ENCODE peak calls at places on chromosomes 6 and 20, in seven cellular contexts. D, T, I, X, S, H and U are unnamed samples.

GRCh38 chr20:31606928-31607639 is 2.0 kb downstream of the ID1 start:
- DNase-seq in D (peak), T (peak), I (peak), X (no peak), S (peak), H (no peak), U (peak)

GRCh38 chr6:130958468-130958867 is 104.6 kb downstream of the EPB41L2 start:
- DNase-seq in D (no peak), T (no peak), I (peak), X (no peak), S (no peak), H (no peak), U (no peak)

GRCh38 chr20:15419856-15420255 is 1082.4 kb upstream of the FLRT3 start:
- DNase-seq in D (no peak), T (no peak), I (no peak), X (no peak), S (no peak), H (no peak), U (no peak)

GRCh38 chr6:71194730-71195129 is 93.9 kb upstream of the OGFRL1 start:
- DNase-seq in D (no peak), T (peak), I (peak), X (no peak), S (no peak), H (no peak), U (peak)

GRCh38 chr6:26022166-26022510 is 59.5 kb downstream of the TRIM38 start:
- DNase-seq in D (peak), T (peak), I (peak), X (peak), S (peak), H (no peak), U (peak)

GRCh38 chr6:85482206-85483040 is 32.5 kb downstream of the NT5E start:
- DNase-seq in D (no peak), T (peak), I (peak), X (no peak), S (no peak), H (no peak), U (peak)

GRCh38 chr20:45085867-45086266 is 15.1 kb downstream of the KCNS1 start:
- DNase-seq in D (no peak), T (no peak), I (no peak), X (no peak), S (no peak), H (no peak), U (no peak)

GRCh38 chr6:3962897-3963296 is 113.7 kb downstream of the FAM50B start:
- DNase-seq in D (no peak), T (peak), I (no peak), X (no peak), S (no peak), H (no peak), U (no peak)

GRCh38 chr20:48066256-48066655 is 281.0 kb upstream of the SULF2 start:
- DNase-seq in D (no peak), T (peak), I (peak), X (no peak), S (no peak), H (no peak), U (peak)

GRCh38 chr20:48717959-48718223 is 109.9 kb downstream of the PREX1 start:
- DNase-seq in D (no peak), T (no peak), I (no peak), X (no peak), S (no peak), H (no peak), U (no peak)

GRCh38 chr6:140253096-140253495 is 878.6 kb upstream of the CITED2 start:
- DNase-seq in D (no peak), T (peak), I (peak), X (no peak), S (no peak), H (no peak), U (peak)

GRCh38 chr6:34248198-34248726 is 544 bp downstream of the SMIM29 start:
- DNase-seq in D (peak), T (peak), I (peak), X (no peak), S (no peak), H (no peak), U (peak)

GRCh38 chr6:128064540-128064895 is 163.7 kb upstream of the THEMIS start:
- DNase-seq in D (no peak), T (no peak), I (no peak), X (no peak), S (no peak), H (no peak), U (no peak)

GRCh38 chr20:34328928-34329677 is 25.9 kb upstream of the AHCY start:
- DNase-seq in D (no peak), T (no peak), I (no peak), X (no peak), S (no peak), H (no peak), U (no peak)

GRCh38 chr6:163712569-163712966 is 298.1 kb downstream of the QKI start:
- DNase-seq in D (no peak), T (peak), I (no peak), X (peak), S (no peak), H (no peak), U (no peak)

GRCh38 chr6:23244300-23244699 is 674.9 kb downstream of the HDGFL1 start:
- DNase-seq in D (no peak), T (peak), I (peak), X (no peak), S (no peak), H (no peak), U (peak)

GRCh38 chr6:41922154-41922553 is 855 bp downstream of the BYSL start:
- DNase-seq in D (no peak), T (no peak), I (peak), X (no peak), S (no peak), H (no peak), U (no peak)

GRCh38 chr6:42106663-42107023 is 35.8 kb downstream of the C6orf132 start:
- DNase-seq in D (peak), T (no peak), I (no peak), X (no peak), S (no peak), H (no peak), U (no peak)

GRCh38 chr20:10559266-10559665 is 114.5 kb downstream of the JAG1 start:
- DNase-seq in D (no peak), T (no peak), I (no peak), X (no peak), S (no peak), H (no peak), U (no peak)

GRCh38 chr6:34235605-34236422 is 859 bp upstream of the HMGA1 start:
- DNase-seq in D (no peak), T (peak), I (peak), X (peak), S (peak), H (peak), U (peak)